ENCODE peak calls at places on chromosomes 13 and 19, in five cellular contexts. One of them, this sample, is unnamed.
A peak's percentile ranks its signal among the peaks of the same experiment; 100 is the strongest.

GRCh38 chr13:46211116-46211515 is 612 bp upstream of the LRRC63 start:
- DNase-seq in keratinocyte: no peak
- DNase-seq in adipocyte: peak; percentile 1
- DNase-seq in mesendoderm: peak; percentile 8
- DNase-seq in IMR-90: no peak
- DNase-seq in this sample: no peak

GRCh38 chr19:22797040-22797439 is 13.1 kb upstream of the ZNF99 start:
- DNase-seq in keratinocyte: no peak
- DNase-seq in mesendoderm: no peak
- DNase-seq in adipocyte: no peak
- DNase-seq in IMR-90: no peak
- DNase-seq in this sample: no peak

GRCh38 chr13:60338754-60339153 is 58.3 kb upstream of the TDRD3 start:
- DNase-seq in keratinocyte: no peak
- DNase-seq in mesendoderm: no peak
- DNase-seq in IMR-90: no peak
- DNase-seq in adipocyte: no peak
- DNase-seq in this sample: no peak

GRCh38 chr13:34911159-34911558 is 30.9 kb upstream of the NBEA start:
- DNase-seq in keratinocyte: no peak
- DNase-seq in adipocyte: no peak
- DNase-seq in mesendoderm: no peak
- DNase-seq in IMR-90: no peak
- DNase-seq in this sample: no peak

GRCh38 chr19:11166281-11167142 is 10.9 kb upstream of the SPC24 start:
- DNase-seq in IMR-90: no peak
- DNase-seq in adipocyte: peak; percentile 70
- DNase-seq in keratinocyte: no peak
- DNase-seq in mesendoderm: no peak
- DNase-seq in this sample: no peak

GRCh38 chr13:52159159-52159982 is at the start of gene NEK3:
- DNase-seq in mesendoderm: peak; percentile 88
- DNase-seq in adipocyte: peak; percentile 72
- DNase-seq in keratinocyte: no peak
- DNase-seq in IMR-90: peak; percentile 56
- DNase-seq in this sample: peak; percentile 74

GRCh38 chr13:41588899-41589298 is 131.5 kb downstream of the RGCC start:
- DNase-seq in mesendoderm: peak; percentile 23
- DNase-seq in IMR-90: peak; percentile 97
- DNase-seq in adipocyte: peak; percentile 78
- DNase-seq in keratinocyte: peak; percentile 56
- DNase-seq in this sample: no peak

GRCh38 chr19:4028334-4029246 is 21.1 kb downstream of the PIAS4 start:
- DNase-seq in adipocyte: no peak
- DNase-seq in mesendoderm: no peak
- DNase-seq in keratinocyte: no peak
- DNase-seq in IMR-90: no peak
- DNase-seq in this sample: no peak

GRCh38 chr19:51514866-51515481 is 13.4 kb upstream of the SIGLEC12 start:
- DNase-seq in keratinocyte: no peak
- DNase-seq in adipocyte: peak; percentile 76
- DNase-seq in IMR-90: peak; percentile 48
- DNase-seq in mesendoderm: peak; percentile 55
- DNase-seq in this sample: peak; percentile 13

GRCh38 chr19:29565171-29565570 is 39.4 kb downstream of the VSTM2B start:
- DNase-seq in adipocyte: no peak
- DNase-seq in keratinocyte: no peak
- DNase-seq in IMR-90: no peak
- DNase-seq in mesendoderm: no peak
- DNase-seq in this sample: no peak

DNA sequence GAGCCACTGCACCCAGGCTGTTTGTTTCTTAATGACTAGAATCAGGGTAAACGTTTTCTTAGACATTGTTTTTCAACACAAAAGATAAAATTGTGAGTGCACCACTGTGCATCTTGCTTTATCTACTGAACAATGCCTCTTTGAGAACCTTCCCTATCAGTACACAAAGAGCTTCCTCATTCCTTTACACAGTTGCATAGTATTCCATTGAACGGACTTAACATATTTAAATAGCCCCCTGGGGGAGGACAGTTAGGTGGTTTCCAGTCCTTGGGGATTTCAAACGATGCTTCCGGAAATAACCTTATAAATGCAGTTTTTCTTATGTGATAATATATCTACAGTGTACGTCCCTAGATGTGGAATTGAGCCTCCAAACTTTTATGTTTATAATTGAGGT is 8.6 kb downstream of the POLD1 start:
- DNase-seq in mesendoderm: no peak
- DNase-seq in IMR-90: no peak
- DNase-seq in adipocyte: no peak
- DNase-seq in keratinocyte: no peak
- DNase-seq in this sample: no peak
- H3K36me3 ChIP-seq in mesendoderm: peaks cover 1% of the 10 kb centered on the region
- H3K36me3 ChIP-seq in IMR-90: peaks cover 3% of the 10 kb centered on the region
- H3K36me3 ChIP-seq in adipocyte: no peaks in the 10 kb centered on the region
- H3K36me3 ChIP-seq in keratinocyte: peaks cover 9% of the 10 kb centered on the region
- H3K36me3 ChIP-seq in this sample: peaks cover 28% of the 10 kb centered on the region

GRCh38 chr19:2046046-2046907 is 4.8 kb downstream of the MKNK2 start:
- DNase-seq in mesendoderm: no peak
- DNase-seq in adipocyte: no peak
- DNase-seq in keratinocyte: no peak
- DNase-seq in IMR-90: no peak
- DNase-seq in this sample: no peak
- H3K4me1 ChIP-seq in mesendoderm: peaks cover 4% of the 10 kb centered on the region
- H3K4me1 ChIP-seq in adipocyte: peaks cover 61% of the 10 kb centered on the region
- H3K4me1 ChIP-seq in keratinocyte: peaks cover 43% of the 10 kb centered on the region
- H3K4me1 ChIP-seq in IMR-90: peaks cover 32% of the 10 kb centered on the region
- H3K4me1 ChIP-seq in this sample: peaks cover 18% of the 10 kb centered on the region

GRCh38 chr13:113527272-113527958 is 36.9 kb upstream of the DCUN1D2 start:
- DNase-seq in keratinocyte: no peak
- DNase-seq in adipocyte: no peak
- DNase-seq in mesendoderm: no peak
- DNase-seq in IMR-90: no peak
- DNase-seq in this sample: no peak

GRCh38 chr13:113531041-113531873 is 40.7 kb upstream of the DCUN1D2 start:
- DNase-seq in adipocyte: no peak
- DNase-seq in mesendoderm: no peak
- DNase-seq in IMR-90: no peak
- DNase-seq in keratinocyte: no peak
- DNase-seq in this sample: no peak

GRCh38 chr13:113526466-113527220 is 36.1 kb upstream of the DCUN1D2 start:
- DNase-seq in adipocyte: no peak
- DNase-seq in keratinocyte: no peak
- DNase-seq in mesendoderm: no peak
- DNase-seq in IMR-90: no peak
- DNase-seq in this sample: no peak

GRCh38 chr13:113528101-113528797 is 37.7 kb upstream of the DCUN1D2 start:
- DNase-seq in IMR-90: no peak
- DNase-seq in keratinocyte: no peak
- DNase-seq in mesendoderm: no peak
- DNase-seq in adipocyte: no peak
- DNase-seq in this sample: no peak

DNA sequence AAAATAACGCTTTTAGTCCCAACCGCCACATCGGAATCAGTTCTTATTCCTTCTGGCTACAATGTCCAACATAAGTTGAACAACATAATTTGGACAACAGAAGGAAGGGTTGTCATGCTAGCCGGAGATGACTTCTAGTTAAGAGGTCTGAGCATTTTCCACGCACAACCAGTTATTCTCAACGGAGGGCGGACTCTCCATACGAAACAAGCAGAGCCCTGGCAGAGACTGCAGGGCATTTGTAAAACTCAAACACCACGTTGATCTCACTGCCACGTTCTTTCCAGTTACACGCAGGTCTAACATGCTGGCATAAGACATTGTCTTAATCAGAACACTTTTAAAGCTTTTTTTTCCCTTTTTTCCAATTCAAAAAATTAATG is 38.3 kb upstream of the DCUN1D2 start:
- DNase-seq in keratinocyte: no peak
- DNase-seq in IMR-90: no peak
- DNase-seq in adipocyte: no peak
- DNase-seq in mesendoderm: no peak
- DNase-seq in this sample: no peak
- H3K36me3 ChIP-seq in keratinocyte: peaks cover 38% of the 10 kb centered on the region
- H3K36me3 ChIP-seq in IMR-90: peaks cover 49% of the 10 kb centered on the region
- H3K36me3 ChIP-seq in adipocyte: peaks cover 63% of the 10 kb centered on the region
- H3K36me3 ChIP-seq in mesendoderm: peaks cover 11% of the 10 kb centered on the region
- H3K36me3 ChIP-seq in this sample: peaks cover 7% of the 10 kb centered on the region

GRCh38 chr19:13819242-13819641 is 24.0 kb downstream of the ZSWIM4 start:
- DNase-seq in keratinocyte: no peak
- DNase-seq in adipocyte: no peak
- DNase-seq in IMR-90: no peak
- DNase-seq in mesendoderm: no peak
- DNase-seq in this sample: no peak

GRCh38 chr19:13814550-13814949 is 19.3 kb downstream of the ZSWIM4 start:
- DNase-seq in keratinocyte: no peak
- DNase-seq in IMR-90: no peak
- DNase-seq in adipocyte: no peak
- DNase-seq in mesendoderm: no peak
- DNase-seq in this sample: no peak

GRCh38 chr19:13813147-13813546 is 17.9 kb downstream of the ZSWIM4 start:
- DNase-seq in mesendoderm: no peak
- DNase-seq in keratinocyte: no peak
- DNase-seq in adipocyte: no peak
- DNase-seq in IMR-90: no peak
- DNase-seq in this sample: no peak

GRCh38 chr19:13817615-13818371 is 22.6 kb downstream of the ZSWIM4 start:
- DNase-seq in mesendoderm: peak; percentile 99
- DNase-seq in adipocyte: no peak
- DNase-seq in keratinocyte: no peak
- DNase-seq in IMR-90: no peak
- DNase-seq in this sample: no peak

GRCh38 chr19:13817018-13817614 is 21.9 kb downstream of the ZSWIM4 start:
- DNase-seq in mesendoderm: peak; percentile 94
- DNase-seq in adipocyte: no peak
- DNase-seq in keratinocyte: no peak
- DNase-seq in IMR-90: no peak
- DNase-seq in this sample: no peak
- H3K4me1 ChIP-seq in mesendoderm: peaks cover 3% of the 10 kb centered on the region
- H3K4me1 ChIP-seq in adipocyte: peaks cover 4% of the 10 kb centered on the region
- H3K4me1 ChIP-seq in keratinocyte: no peaks in the 10 kb centered on the region
- H3K4me1 ChIP-seq in IMR-90: no peaks in the 10 kb centered on the region
- H3K4me1 ChIP-seq in this sample: peaks cover 2% of the 10 kb centered on the region

GRCh38 chr19:17556995-17557394 is 1.5 kb downstream of the COLGALT1 start:
- DNase-seq in mesendoderm: no peak
- DNase-seq in adipocyte: no peak
- DNase-seq in keratinocyte: no peak
- DNase-seq in IMR-90: no peak
- DNase-seq in this sample: no peak

GRCh38 chr19:17554968-17555479 is 425 bp upstream of the COLGALT1 start:
- DNase-seq in adipocyte: no peak
- DNase-seq in keratinocyte: no peak
- DNase-seq in mesendoderm: no peak
- DNase-seq in IMR-90: no peak
- DNase-seq in this sample: no peak

GRCh38 chr19:17555480-17555928 is at the start of gene COLGALT1:
- DNase-seq in adipocyte: peak; percentile 100
- DNase-seq in mesendoderm: peak; percentile 98
- DNase-seq in keratinocyte: peak; percentile 73
- DNase-seq in IMR-90: peak; percentile 94
- DNase-seq in this sample: peak; percentile 91

GRCh38 chr19:17555929-17556813 is 722 bp downstream of the COLGALT1 start:
- DNase-seq in keratinocyte: no peak
- DNase-seq in IMR-90: peak; percentile 44
- DNase-seq in adipocyte: peak; percentile 63
- DNase-seq in mesendoderm: peak; percentile 60
- DNase-seq in this sample: peak; percentile 20

DNA sequence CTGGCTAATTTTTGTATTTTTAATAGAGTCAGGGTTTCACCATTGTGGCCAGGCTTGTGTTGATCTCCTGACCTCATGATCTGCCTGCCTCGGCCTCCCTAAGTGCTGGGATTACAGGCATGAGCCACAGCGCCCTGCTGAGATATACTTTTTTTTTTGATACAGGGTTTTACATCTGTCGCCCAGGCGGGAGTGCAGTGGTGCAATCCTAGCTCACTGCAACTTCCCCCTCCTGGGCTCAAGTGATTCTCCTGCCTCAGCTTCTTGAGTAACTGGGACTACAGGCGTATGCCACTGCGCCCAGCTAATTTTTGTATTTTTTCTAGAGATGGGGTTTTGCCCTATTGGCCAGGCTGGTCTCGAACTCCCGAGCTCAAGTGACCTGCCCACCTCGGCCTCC is 2.0 kb downstream of the COLGALT1 start:
- DNase-seq in mesendoderm: no peak
- DNase-seq in keratinocyte: no peak
- DNase-seq in IMR-90: no peak
- DNase-seq in adipocyte: no peak
- DNase-seq in this sample: no peak
- H3K36me3 ChIP-seq in mesendoderm: peaks cover 4% of the 10 kb centered on the region
- H3K36me3 ChIP-seq in keratinocyte: peaks cover 19% of the 10 kb centered on the region
- H3K36me3 ChIP-seq in IMR-90: peaks cover 23% of the 10 kb centered on the region
- H3K36me3 ChIP-seq in adipocyte: peaks cover 31% of the 10 kb centered on the region
- H3K36me3 ChIP-seq in this sample: peaks cover 35% of the 10 kb centered on the region

GRCh38 chr19:1014161-1015060 is 6.5 kb downstream of the TMEM259 start:
- DNase-seq in mesendoderm: no peak
- DNase-seq in adipocyte: no peak
- DNase-seq in IMR-90: no peak
- DNase-seq in keratinocyte: no peak
- DNase-seq in this sample: no peak

GRCh38 chr19:1016647-1017114 is 4.2 kb downstream of the TMEM259 start:
- DNase-seq in mesendoderm: no peak
- DNase-seq in adipocyte: peak; percentile 47
- DNase-seq in IMR-90: peak; percentile 77
- DNase-seq in keratinocyte: no peak
- DNase-seq in this sample: no peak

GRCh38 chr19:1015782-1016646 is 4.9 kb downstream of the TMEM259 start:
- DNase-seq in adipocyte: no peak
- DNase-seq in keratinocyte: no peak
- DNase-seq in IMR-90: no peak
- DNase-seq in mesendoderm: peak; percentile 46
- DNase-seq in this sample: no peak

GRCh38 chr19:1013218-1013617 is 7.7 kb downstream of the TMEM259 start:
- DNase-seq in IMR-90: no peak
- DNase-seq in adipocyte: no peak
- DNase-seq in keratinocyte: no peak
- DNase-seq in mesendoderm: no peak
- DNase-seq in this sample: no peak

DNA sequence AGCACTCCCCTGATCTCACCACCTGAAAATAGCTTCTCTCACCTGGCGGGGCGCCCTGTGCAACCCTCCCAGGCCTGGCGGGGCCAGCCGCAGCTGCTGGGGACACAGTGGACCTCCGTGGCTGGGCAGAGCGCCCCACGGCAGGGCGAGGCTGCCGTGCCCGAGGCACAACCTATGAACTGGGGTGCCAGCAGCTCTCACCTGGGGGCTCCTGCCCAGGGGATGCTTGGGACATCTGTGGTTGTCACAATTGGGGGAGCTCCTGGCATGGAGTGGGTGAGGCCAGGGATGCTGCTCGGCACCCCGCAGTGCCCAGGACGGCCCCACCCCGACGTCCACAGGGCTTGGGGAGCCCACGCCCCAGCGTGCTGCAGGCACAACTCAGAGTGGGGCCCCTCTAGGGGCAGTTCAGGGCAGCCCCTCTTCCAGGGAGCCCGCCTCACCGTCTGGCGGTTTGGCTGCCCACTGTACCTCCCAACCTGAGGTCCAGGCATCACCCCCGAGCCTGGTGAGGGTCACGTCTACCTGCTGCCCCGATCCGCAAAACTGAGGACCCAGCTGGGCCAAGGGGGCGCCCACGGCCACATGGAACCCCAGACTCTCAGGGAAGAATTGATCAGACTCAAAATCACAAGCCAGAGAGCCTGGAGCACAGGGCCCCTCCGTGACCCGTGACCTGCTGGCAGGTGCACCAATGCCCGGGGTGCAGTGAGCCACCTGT is 5.7 kb downstream of the TMEM259 start:
- DNase-seq in mesendoderm: no peak
- DNase-seq in IMR-90: no peak
- DNase-seq in keratinocyte: no peak
- DNase-seq in adipocyte: no peak
- DNase-seq in this sample: no peak
- H3K4me1 ChIP-seq in mesendoderm: peaks cover 6% of the 10 kb centered on the region
- H3K4me1 ChIP-seq in IMR-90: peaks cover 34% of the 10 kb centered on the region
- H3K4me1 ChIP-seq in keratinocyte: peaks cover 38% of the 10 kb centered on the region
- H3K4me1 ChIP-seq in adipocyte: peaks cover 40% of the 10 kb centered on the region
- H3K4me1 ChIP-seq in this sample: peaks cover 5% of the 10 kb centered on the region

This sample was measured in HAP-1.